ENCODE peak calls at places on chromosomes 5 and 9, in ten cellular contexts. One of them, this sample, is unnamed.

GRCh38 chr9:122265265-122265900 is 701 bp downstream of the MRRF start:
- DNase-seq in adrenal gland: peak; percentile 18
- DNase-seq in NT2/D1: no peak
- DNase-seq in neural crest cell: no peak
- DNase-seq in mucosa of gallbladder: no peak
- DNase-seq in NCI-H774: peak; percentile 14
- DNase-seq in Karpas-422: peak; percentile 84
- DNase-seq in kidney tubule cell: peak; percentile 57
- DNase-seq in RPMI7951: peak; percentile 41
- DNase-seq in right cardiac atrium: no peak
- DNase-seq in this sample: peak; percentile 24

GRCh38 chr5:65017636-65018035 is 248.9 kb downstream of the CWC27 start:
- DNase-seq in adrenal gland: no peak
- DNase-seq in NT2/D1: no peak
- DNase-seq in neural crest cell: no peak
- DNase-seq in mucosa of gallbladder: no peak
- DNase-seq in NCI-H774: no peak
- DNase-seq in Karpas-422: no peak
- DNase-seq in kidney tubule cell: peak; percentile 15
- DNase-seq in RPMI7951: no peak
- DNase-seq in right cardiac atrium: no peak
- DNase-seq in this sample: no peak

GRCh38 chr5:178453224-178453623 is 137.0 kb downstream of the COL23A1 start:
- DNase-seq in adrenal gland: no peak
- DNase-seq in NT2/D1: no peak
- DNase-seq in neural crest cell: no peak
- DNase-seq in mucosa of gallbladder: no peak
- DNase-seq in NCI-H774: no peak
- DNase-seq in Karpas-422: no peak
- DNase-seq in kidney tubule cell: peak; percentile 87
- DNase-seq in RPMI7951: peak; percentile 48
- DNase-seq in right cardiac atrium: no peak
- DNase-seq in this sample: peak; percentile 57

GRCh38 chr9:99471033-99471432 is 249.0 kb downstream of the SEC61B start:
- DNase-seq in adrenal gland: no peak
- DNase-seq in NT2/D1: no peak
- DNase-seq in neural crest cell: no peak
- DNase-seq in mucosa of gallbladder: no peak
- DNase-seq in NCI-H774: no peak
- DNase-seq in Karpas-422: no peak
- DNase-seq in kidney tubule cell: no peak
- DNase-seq in RPMI7951: no peak
- DNase-seq in right cardiac atrium: no peak
- DNase-seq in this sample: no peak

GRCh38 chr9:112971415-112971814 is 40.6 kb downstream of the ZNF883 start:
- DNase-seq in adrenal gland: no peak
- DNase-seq in NT2/D1: peak; percentile 5
- DNase-seq in neural crest cell: peak; percentile 4
- DNase-seq in mucosa of gallbladder: no peak
- DNase-seq in NCI-H774: no peak
- DNase-seq in Karpas-422: peak; percentile 79
- DNase-seq in kidney tubule cell: peak; percentile 14
- DNase-seq in RPMI7951: peak; percentile 17
- DNase-seq in right cardiac atrium: no peak
- DNase-seq in this sample: no peak

GRCh38 chr5:81936061-81936460 is 35.8 kb upstream of the ATG10 start:
- DNase-seq in adrenal gland: no peak
- DNase-seq in NT2/D1: no peak
- DNase-seq in neural crest cell: no peak
- DNase-seq in mucosa of gallbladder: no peak
- DNase-seq in NCI-H774: no peak
- DNase-seq in Karpas-422: no peak
- DNase-seq in kidney tubule cell: no peak
- DNase-seq in RPMI7951: no peak
- DNase-seq in right cardiac atrium: no peak
- DNase-seq in this sample: no peak

GRCh38 chr9:137064027-137064879 is 6.1 kb downstream of the SAPCD2 start:
- DNase-seq in adrenal gland: peak; percentile 59
- DNase-seq in NT2/D1: no peak
- DNase-seq in neural crest cell: peak; percentile 79
- DNase-seq in mucosa of gallbladder: peak; percentile 59
- DNase-seq in NCI-H774: peak; percentile 77
- DNase-seq in Karpas-422: peak; percentile 83
- DNase-seq in kidney tubule cell: peak; percentile 66
- DNase-seq in RPMI7951: no peak
- DNase-seq in right cardiac atrium: peak; percentile 92
- DNase-seq in this sample: peak; percentile 43

GRCh38 chr9:129102791-129103594 is 7.6 kb downstream of the CRAT start:
- DNase-seq in adrenal gland: peak; percentile 58
- DNase-seq in NT2/D1: no peak
- DNase-seq in neural crest cell: peak; percentile 36
- DNase-seq in mucosa of gallbladder: peak; percentile 28
- DNase-seq in NCI-H774: peak; percentile 24
- DNase-seq in Karpas-422: peak; percentile 82
- DNase-seq in kidney tubule cell: peak; percentile 45
- DNase-seq in RPMI7951: peak; percentile 49
- DNase-seq in right cardiac atrium: peak; percentile 79
- DNase-seq in this sample: peak; percentile 43

GRCh38 chr5:42005561-42006153 is 80.6 kb downstream of the FBXO4 start:
- DNase-seq in adrenal gland: no peak
- DNase-seq in NT2/D1: no peak
- DNase-seq in neural crest cell: no peak
- DNase-seq in mucosa of gallbladder: no peak
- DNase-seq in NCI-H774: no peak
- DNase-seq in Karpas-422: peak; percentile 69
- DNase-seq in kidney tubule cell: peak; percentile 42
- DNase-seq in RPMI7951: peak; percentile 24
- DNase-seq in right cardiac atrium: no peak
- DNase-seq in this sample: no peak